ENCODE peak calls at places on chromosomes 16 and 17, in five cellular contexts. N is osteocyte, B is GM20000, K is IMR-90, E is fibroblast of mammary gland. H is an unnamed sample.

GRCh38 chr16:87140211-87141200 is 176.7 kb downstream of the C16orf95 start:
- DNase-seq in K (no peak), B (no peak), E (no peak), N (no peak), H (no peak)

GRCh38 chr17:1714980-1715802 is 5.0 kb upstream of the TLCD2 start:
- DNase-seq in K (peak), E (peak), N (peak), B (no peak), H (no peak)

GRCh38 chr16:4392382-4393242 is 21.0 kb downstream of the VASN start:
- DNase-seq in K (peak), N (peak), E (peak), B (no peak), H (no peak)

GRCh38 chr16:14111713-14112538 is 40.8 kb downstream of the MRTFB start:
- DNase-seq in K (no peak), E (peak), N (no peak), B (no peak), H (no peak)

GRCh38 chr17:74678541-74678940 is 34.2 kb downstream of the CD300LF start:
- DNase-seq in B (no peak), K (no peak), N (no peak), E (no peak), H (no peak)

GRCh38 chr17:41666336-41666680 is 22.4 kb upstream of the EIF1 start:
- DNase-seq in K (peak), B (peak), E (peak), N (no peak), H (peak)

GRCh38 chr17:77286641-77287431 is 146.1 kb downstream of the SEC14L1 start:
- DNase-seq in E (no peak), K (peak), B (no peak), N (no peak), H (no peak)

GRCh38 chr16:55403464-55403863 is 75.5 kb upstream of the MMP2 start:
- DNase-seq in N (no peak), E (no peak), B (no peak), K (no peak), H (no peak)

GRCh38 chr17:73956595-73957465 is 246.6 kb upstream of the RPL38 start:
- DNase-seq in E (peak), N (no peak), B (peak), K (no peak), H (peak)

GRCh38 chr17:82213251-82214011 is 789 bp upstream of the CCDC57 start:
- DNase-seq in B (peak), E (peak), K (peak), N (peak), H (peak)

GRCh38 chr17:50710025-50710424 is 2.3 kb upstream of the ANKRD40 start:
- DNase-seq in N (no peak), K (no peak), B (no peak), E (no peak), H (no peak)

GRCh38 chr16:27769561-27770222 is 219.7 kb downstream of the KATNIP start:
- DNase-seq in K (peak), B (no peak), E (peak), N (no peak), H (no peak)

GRCh38 chr17:13939222-13939621 is 130.1 kb upstream of the COX10 start:
- DNase-seq in N (no peak), E (no peak), K (no peak), B (no peak), H (no peak)

GRCh38 chr16:54928016-54928356 is 2.7 kb upstream of the IRX5 start:
- DNase-seq in K (no peak), N (no peak), B (no peak), E (peak), H (no peak)

GRCh38 chr16:61057635-61058034 is 978.6 kb downstream of the CDH8 start:
- DNase-seq in K (no peak), E (no peak), N (no peak), B (no peak), H (no peak)

GRCh38 chr17:49442051-49442450 is 27.4 kb upstream of the PHB1 start:
- DNase-seq in K (no peak), E (no peak), N (no peak), B (no peak), H (no peak)

GRCh38 chr16:66304151-66304550 is 62.3 kb upstream of the CDH5 start:
- DNase-seq in B (no peak), N (no peak), E (no peak), K (no peak), H (no peak)

GRCh38 chr17:57747221-57748017 is 2.3 kb upstream of the CCDC182 start:
- DNase-seq in N (no peak), B (peak), K (peak), E (peak), H (peak)

GRCh38 chr17:29442451-29442850 is 52.3 kb downstream of the TAOK1 start:
- DNase-seq in B (no peak), E (no peak), K (no peak), N (no peak), H (no peak)

GRCh38 chr17:18160128-18160856 is 23.3 kb upstream of the ALKBH5 start:
- DNase-seq in K (no peak), B (no peak), N (no peak), E (no peak), H (no peak)

GRCh38 chr16:19316846-19317245 is 31.3 kb downstream of the CLEC19A start:
- DNase-seq in N (no peak), K (no peak), E (no peak), B (no peak), H (no peak)

GRCh38 chr17:77455111-77455877 is 314.5 kb downstream of the SEC14L1 start:
- DNase-seq in K (peak), B (no peak), E (peak), N (no peak), H (no peak)

GRCh38 chr16:675884-676564 is 553 bp downstream of the RHBDL1 start:
- DNase-seq in B (no peak), K (no peak), E (no peak), N (no peak), H (no peak)

GRCh38 chr17:8314797-8315739 is 5.0 kb downstream of the ARHGEF15 start:
- DNase-seq in N (no peak), K (no peak), E (no peak), B (no peak), H (no peak)

GRCh38 chr17:65519471-65519870 is 42.0 kb downstream of the AXIN2 start:
- DNase-seq in E (peak), B (no peak), N (no peak), K (no peak), H (no peak)

GRCh38 chr16:58733248-58733670 is 857 bp downstream of the GOT2 start:
- DNase-seq in K (peak), N (no peak), B (no peak), E (peak), H (no peak)

GRCh38 chr17:75067856-75068255 is 19.9 kb upstream of the SLC16A5 start:
- DNase-seq in K (no peak), B (no peak), E (no peak), N (no peak), H (no peak)

GRCh38 chr17:50626037-50626574 is 8.6 kb upstream of the ABCC3 start:
- DNase-seq in K (peak), B (peak), N (no peak), E (peak), H (peak)

GRCh38 chr16:86049641-86050040 is 150.7 kb downstream of the IRF8 start:
- DNase-seq in N (no peak), K (no peak), B (no peak), E (no peak), H (no peak)

GRCh38 chr16:86048221-86048620 is 149.3 kb downstream of the IRF8 start:
- DNase-seq in N (no peak), B (no peak), K (no peak), E (no peak), H (no peak)

GRCh38 chr16:86050591-86051375 is 151.8 kb downstream of the IRF8 start:
- DNase-seq in E (no peak), B (no peak), K (no peak), N (no peak), H (no peak)

GRCh38 chr16:86050111-86050510 is 151.1 kb downstream of the IRF8 start:
- DNase-seq in E (no peak), B (no peak), K (no peak), N (no peak), H (no peak)

DNA sequence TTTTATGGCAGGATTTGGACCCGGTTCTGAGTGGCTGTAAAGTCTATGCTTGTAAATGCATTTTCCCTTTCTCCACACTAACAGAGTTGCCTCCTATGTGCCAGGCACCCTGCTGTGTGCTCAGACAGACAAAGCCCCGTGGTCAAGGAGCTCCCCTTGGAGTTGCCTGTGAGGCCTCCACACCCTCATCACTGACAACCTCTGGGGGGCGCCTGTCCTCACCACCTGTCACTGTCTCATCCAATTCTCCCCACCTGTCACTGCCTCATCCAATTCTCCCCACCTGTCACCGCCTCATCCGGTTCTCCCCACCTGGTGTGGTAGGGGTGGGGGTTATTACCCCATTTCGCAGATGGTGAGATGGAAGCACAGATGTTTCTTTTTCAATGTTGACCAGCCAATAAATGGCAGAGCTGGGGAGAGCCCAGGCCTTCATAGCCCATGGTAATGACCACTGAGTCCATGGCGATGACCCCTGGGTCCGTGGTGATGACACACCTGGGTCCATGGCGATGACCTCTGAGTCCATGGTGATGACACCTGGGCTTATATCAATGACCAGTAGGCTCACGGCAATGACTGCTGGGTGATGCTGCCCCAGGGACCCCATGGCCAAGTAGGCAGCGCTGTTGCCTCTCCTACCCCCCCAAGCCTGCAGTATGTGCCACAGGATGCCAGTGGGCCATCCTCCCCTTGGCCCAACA is 150.1 kb downstream of the IRF8 start:
- DNase-seq in N (no peak), E (no peak), B (no peak), K (no peak), H (no peak)
- TF ChIP-seq CTCF in N (no peak), E (no peak), B (no peak), K (no peak), H (no peak)

GRCh38 chr17:43758497-43759174 is at the start of gene SOST:
- DNase-seq in N (no peak), E (no peak), B (no peak), K (no peak), H (no peak)
- TF ChIP-seq CTCF in N (no peak), E (no peak), B (no peak), K (no peak), H (no peak)

GRCh38 chr16:1825381-1825863 is 1.2 kb downstream of the HAGH start:
- DNase-seq in K (no peak), B (no peak), N (no peak), E (no peak), H (no peak)
- TF ChIP-seq CTCF in K (no peak), B (no peak), N (no peak), E (no peak), H (no peak)

GRCh38 chr16:31143036-31143888 is 6.6 kb downstream of the PRSS36 start:
- DNase-seq in K (no peak), N (no peak), B (no peak), E (no peak), H (no peak)
- TF ChIP-seq CTCF in K (no peak), N (no peak), B (no peak), E (no peak), H (no peak)

GRCh38 chr16:75647492-75648264 is at the start of the genes KARS1 and TERF2IP:
- DNase-seq in K (peak), N (peak), E (peak), B (peak), H (peak)

GRCh38 chr16:75648265-75649076 is 898 bp downstream of the TERF2IP start:
- DNase-seq in B (peak), K (peak), N (peak), E (peak), H (peak)

GRCh38 chr16:75647138-75647491 is 350 bp downstream of the KARS1 start:
- DNase-seq in E (no peak), B (no peak), K (no peak), N (no peak), H (no peak)

GRCh38 chr16:75640598-75640997 is 6.9 kb downstream of the KARS1 start:
- DNase-seq in N (no peak), E (no peak), B (no peak), K (peak), H (no peak)

DNA sequence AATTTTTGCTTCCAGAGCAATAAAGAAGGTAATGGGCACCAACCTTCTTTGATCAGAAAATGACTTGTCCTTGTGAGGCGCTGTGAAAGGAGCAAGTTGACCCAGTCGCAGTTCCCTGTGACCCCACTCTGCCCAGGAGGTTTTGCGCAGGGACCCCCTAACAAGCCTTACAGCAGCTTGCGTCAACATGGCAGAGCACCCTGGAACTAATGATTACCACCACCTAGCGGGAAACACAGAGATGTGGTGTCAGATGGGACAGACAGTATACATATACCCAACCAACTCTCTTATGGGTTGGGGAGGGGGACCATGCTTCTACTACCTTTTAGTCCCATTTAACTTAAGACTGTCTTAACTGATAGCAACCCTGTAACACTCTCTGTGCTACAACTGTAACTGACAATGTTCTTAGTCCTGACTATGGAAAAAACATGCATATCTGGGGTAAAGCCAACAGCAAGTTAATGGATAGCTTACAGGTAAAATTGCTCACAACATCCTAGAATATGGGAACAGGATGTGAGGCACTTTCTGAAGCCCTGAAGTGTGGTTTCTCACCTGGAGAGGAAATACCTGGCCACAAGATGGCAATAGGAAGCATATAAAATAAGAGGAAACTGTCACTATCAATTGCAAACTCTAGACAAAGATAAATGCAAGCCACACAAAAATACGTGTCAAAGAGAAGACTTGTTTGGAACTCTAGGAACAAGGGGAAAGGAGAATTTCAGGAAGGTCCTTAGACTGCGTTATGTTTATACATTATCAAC is 3.0 kb downstream of the KARS1 start:
- DNase-seq in B (no peak), K (no peak), N (no peak), E (no peak), H (no peak)
- TF ChIP-seq CTCF in B (no peak), K (no peak), N (no peak), E (no peak), H (no peak)

H was measured in GM10248.